ENCODE peak calls at places on chromosomes 6 and 20, in ten cellular contexts. One of them, this sample, is unnamed.

GRCh38 chr6:163579880-163580295 is 165.4 kb downstream of the QKI start:
- DNase-seq in T-helper 2 cell: no peak
- DNase-seq in endothelial cell: no peak
- DNase-seq in PC-3: peak
- DNase-seq in dermis blood vessel endothelial cell: no peak
- DNase-seq in GM23248: peak
- DNase-seq in lung microvascular endothelial cell: no peak
- DNase-seq in ovary: no peak
- DNase-seq in stimulated activated naive CD8-positive, alpha-beta T cell treated with anti-CD3 and anti-CD28 coated beads, Interleukin-15, Interleukin-2, amounts not matched to agents 100 U/mL and 50 U/mL, for 24 hours: no peak
- DNase-seq in Right ventricle myocardium superior: no peak
- DNase-seq in this sample: no peak

GRCh38 chr6:105810105-105810921 is 275.8 kb upstream of the PRDM1 start:
- DNase-seq in T-helper 2 cell: peak
- DNase-seq in endothelial cell: no peak
- DNase-seq in PC-3: peak
- DNase-seq in dermis blood vessel endothelial cell: peak
- DNase-seq in GM23248: peak
- DNase-seq in lung microvascular endothelial cell: no peak
- DNase-seq in ovary: no peak
- DNase-seq in stimulated activated naive CD8-positive, alpha-beta T cell treated with anti-CD3 and anti-CD28 coated beads, Interleukin-15, Interleukin-2, amounts not matched to agents 100 U/mL and 50 U/mL, for 24 hours: peak
- DNase-seq in Right ventricle myocardium superior: no peak
- DNase-seq in this sample: no peak

GRCh38 chr6:145735356-145736165 is at the start of gene EPM2A:
- DNase-seq in T-helper 2 cell: peak
- DNase-seq in endothelial cell: peak
- DNase-seq in PC-3: peak
- DNase-seq in dermis blood vessel endothelial cell: peak
- DNase-seq in GM23248: peak
- DNase-seq in lung microvascular endothelial cell: peak
- DNase-seq in ovary: peak
- DNase-seq in stimulated activated naive CD8-positive, alpha-beta T cell treated with anti-CD3 and anti-CD28 coated beads, Interleukin-15, Interleukin-2, amounts not matched to agents 100 U/mL and 50 U/mL, for 24 hours: peak
- DNase-seq in Right ventricle myocardium superior: peak
- DNase-seq in this sample: peak

GRCh38 chr6:142926494-142927273 is 18.3 kb downstream of the HIVEP2 start:
- DNase-seq in T-helper 2 cell: peak
- DNase-seq in endothelial cell: peak
- DNase-seq in PC-3: peak
- DNase-seq in dermis blood vessel endothelial cell: peak
- DNase-seq in GM23248: peak
- DNase-seq in lung microvascular endothelial cell: peak
- DNase-seq in ovary: peak
- DNase-seq in stimulated activated naive CD8-positive, alpha-beta T cell treated with anti-CD3 and anti-CD28 coated beads, Interleukin-15, Interleukin-2, amounts not matched to agents 100 U/mL and 50 U/mL, for 24 hours: peak
- DNase-seq in Right ventricle myocardium superior: peak
- DNase-seq in this sample: peak

GRCh38 chr20:37643400-37643799 is 50.4 kb upstream of the CTNNBL1 start:
- DNase-seq in T-helper 2 cell: no peak
- DNase-seq in endothelial cell: no peak
- DNase-seq in PC-3: no peak
- DNase-seq in dermis blood vessel endothelial cell: no peak
- DNase-seq in GM23248: peak
- DNase-seq in lung microvascular endothelial cell: no peak
- DNase-seq in ovary: no peak
- DNase-seq in stimulated activated naive CD8-positive, alpha-beta T cell treated with anti-CD3 and anti-CD28 coated beads, Interleukin-15, Interleukin-2, amounts not matched to agents 100 U/mL and 50 U/mL, for 24 hours: no peak
- DNase-seq in Right ventricle myocardium superior: no peak
- DNase-seq in this sample: no peak

GRCh38 chr6:111540971-111541719 is 58.1 kb upstream of the REV3L start:
- DNase-seq in T-helper 2 cell: no peak
- DNase-seq in endothelial cell: no peak
- DNase-seq in PC-3: no peak
- DNase-seq in dermis blood vessel endothelial cell: peak
- DNase-seq in GM23248: no peak
- DNase-seq in lung microvascular endothelial cell: peak
- DNase-seq in ovary: no peak
- DNase-seq in stimulated activated naive CD8-positive, alpha-beta T cell treated with anti-CD3 and anti-CD28 coated beads, Interleukin-15, Interleukin-2, amounts not matched to agents 100 U/mL and 50 U/mL, for 24 hours: no peak
- DNase-seq in Right ventricle myocardium superior: no peak
- DNase-seq in this sample: no peak

GRCh38 chr20:18388860-18389259 is 78.0 kb downstream of the DZANK1 start:
- DNase-seq in T-helper 2 cell: no peak
- DNase-seq in endothelial cell: no peak
- DNase-seq in PC-3: peak
- DNase-seq in dermis blood vessel endothelial cell: peak
- DNase-seq in GM23248: peak
- DNase-seq in lung microvascular endothelial cell: no peak
- DNase-seq in ovary: peak
- DNase-seq in stimulated activated naive CD8-positive, alpha-beta T cell treated with anti-CD3 and anti-CD28 coated beads, Interleukin-15, Interleukin-2, amounts not matched to agents 100 U/mL and 50 U/mL, for 24 hours: no peak
- DNase-seq in Right ventricle myocardium superior: no peak
- DNase-seq in this sample: no peak

GRCh38 chr6:74357329-74357728 is 661.3 kb downstream of the CD109 start:
- DNase-seq in T-helper 2 cell: no peak
- DNase-seq in endothelial cell: no peak
- DNase-seq in PC-3: peak
- DNase-seq in dermis blood vessel endothelial cell: no peak
- DNase-seq in GM23248: peak
- DNase-seq in lung microvascular endothelial cell: no peak
- DNase-seq in ovary: no peak
- DNase-seq in stimulated activated naive CD8-positive, alpha-beta T cell treated with anti-CD3 and anti-CD28 coated beads, Interleukin-15, Interleukin-2, amounts not matched to agents 100 U/mL and 50 U/mL, for 24 hours: no peak
- DNase-seq in Right ventricle myocardium superior: no peak
- DNase-seq in this sample: no peak

GRCh38 chr6:68445926-68446325 is 189.2 kb upstream of the ADGRB3 start:
- DNase-seq in T-helper 2 cell: no peak
- DNase-seq in endothelial cell: no peak
- DNase-seq in PC-3: no peak
- DNase-seq in dermis blood vessel endothelial cell: no peak
- DNase-seq in GM23248: no peak
- DNase-seq in lung microvascular endothelial cell: no peak
- DNase-seq in ovary: no peak
- DNase-seq in stimulated activated naive CD8-positive, alpha-beta T cell treated with anti-CD3 and anti-CD28 coated beads, Interleukin-15, Interleukin-2, amounts not matched to agents 100 U/mL and 50 U/mL, for 24 hours: no peak
- DNase-seq in Right ventricle myocardium superior: no peak
- DNase-seq in this sample: no peak

GRCh38 chr6:157614026-157614484 is 209.0 kb upstream of the SNX9 start:
- DNase-seq in T-helper 2 cell: no peak
- DNase-seq in endothelial cell: no peak
- DNase-seq in PC-3: peak
- DNase-seq in dermis blood vessel endothelial cell: no peak
- DNase-seq in GM23248: no peak
- DNase-seq in lung microvascular endothelial cell: no peak
- DNase-seq in ovary: no peak
- DNase-seq in stimulated activated naive CD8-positive, alpha-beta T cell treated with anti-CD3 and anti-CD28 coated beads, Interleukin-15, Interleukin-2, amounts not matched to agents 100 U/mL and 50 U/mL, for 24 hours: no peak
- DNase-seq in Right ventricle myocardium superior: no peak
- DNase-seq in this sample: no peak

GRCh38 chr6:143123081-143123480 is 62.4 kb downstream of the AIG1 start:
- DNase-seq in T-helper 2 cell: no peak
- DNase-seq in endothelial cell: no peak
- DNase-seq in PC-3: no peak
- DNase-seq in dermis blood vessel endothelial cell: no peak
- DNase-seq in GM23248: peak
- DNase-seq in lung microvascular endothelial cell: no peak
- DNase-seq in ovary: no peak
- DNase-seq in stimulated activated naive CD8-positive, alpha-beta T cell treated with anti-CD3 and anti-CD28 coated beads, Interleukin-15, Interleukin-2, amounts not matched to agents 100 U/mL and 50 U/mL, for 24 hours: no peak
- DNase-seq in Right ventricle myocardium superior: no peak
- DNase-seq in this sample: no peak

GRCh38 chr20:50580016-50580747 is 70.0 kb downstream of the PTPN1 start:
- DNase-seq in T-helper 2 cell: peak
- DNase-seq in endothelial cell: peak
- DNase-seq in PC-3: peak
- DNase-seq in dermis blood vessel endothelial cell: peak
- DNase-seq in GM23248: peak
- DNase-seq in lung microvascular endothelial cell: peak
- DNase-seq in ovary: peak
- DNase-seq in stimulated activated naive CD8-positive, alpha-beta T cell treated with anti-CD3 and anti-CD28 coated beads, Interleukin-15, Interleukin-2, amounts not matched to agents 100 U/mL and 50 U/mL, for 24 hours: peak
- DNase-seq in Right ventricle myocardium superior: peak
- DNase-seq in this sample: peak

GRCh38 chr6:7518853-7519252 is 22.6 kb upstream of the DSP start:
- DNase-seq in T-helper 2 cell: no peak
- DNase-seq in endothelial cell: no peak
- DNase-seq in PC-3: no peak
- DNase-seq in dermis blood vessel endothelial cell: no peak
- DNase-seq in GM23248: no peak
- DNase-seq in lung microvascular endothelial cell: no peak
- DNase-seq in ovary: no peak
- DNase-seq in stimulated activated naive CD8-positive, alpha-beta T cell treated with anti-CD3 and anti-CD28 coated beads, Interleukin-15, Interleukin-2, amounts not matched to agents 100 U/mL and 50 U/mL, for 24 hours: no peak
- DNase-seq in Right ventricle myocardium superior: no peak
- DNase-seq in this sample: no peak

GRCh38 chr20:38092260-38092857 is 58.8 kb downstream of the RPRD1B start:
- DNase-seq in T-helper 2 cell: no peak
- DNase-seq in endothelial cell: no peak
- DNase-seq in PC-3: no peak
- DNase-seq in dermis blood vessel endothelial cell: no peak
- DNase-seq in GM23248: no peak
- DNase-seq in lung microvascular endothelial cell: no peak
- DNase-seq in ovary: no peak
- DNase-seq in stimulated activated naive CD8-positive, alpha-beta T cell treated with anti-CD3 and anti-CD28 coated beads, Interleukin-15, Interleukin-2, amounts not matched to agents 100 U/mL and 50 U/mL, for 24 hours: no peak
- DNase-seq in Right ventricle myocardium superior: no peak
- DNase-seq in this sample: no peak

GRCh38 chr20:63265891-63266515 is 6.6 kb upstream of the ARFGAP1 start:
- DNase-seq in T-helper 2 cell: no peak
- DNase-seq in endothelial cell: no peak
- DNase-seq in PC-3: no peak
- DNase-seq in dermis blood vessel endothelial cell: no peak
- DNase-seq in GM23248: peak
- DNase-seq in lung microvascular endothelial cell: no peak
- DNase-seq in ovary: no peak
- DNase-seq in stimulated activated naive CD8-positive, alpha-beta T cell treated with anti-CD3 and anti-CD28 coated beads, Interleukin-15, Interleukin-2, amounts not matched to agents 100 U/mL and 50 U/mL, for 24 hours: no peak
- DNase-seq in Right ventricle myocardium superior: no peak
- DNase-seq in this sample: no peak

GRCh38 chr6:111958534-111958933 is 85.3 kb upstream of the FYN start:
- DNase-seq in T-helper 2 cell: no peak
- DNase-seq in endothelial cell: no peak
- DNase-seq in PC-3: no peak
- DNase-seq in dermis blood vessel endothelial cell: no peak
- DNase-seq in GM23248: no peak
- DNase-seq in lung microvascular endothelial cell: no peak
- DNase-seq in ovary: no peak
- DNase-seq in stimulated activated naive CD8-positive, alpha-beta T cell treated with anti-CD3 and anti-CD28 coated beads, Interleukin-15, Interleukin-2, amounts not matched to agents 100 U/mL and 50 U/mL, for 24 hours: no peak
- DNase-seq in Right ventricle myocardium superior: no peak
- DNase-seq in this sample: no peak

GRCh38 chr20:12605751-12606150 is 403.0 kb upstream of the SPTLC3 start:
- DNase-seq in T-helper 2 cell: no peak
- DNase-seq in endothelial cell: no peak
- DNase-seq in PC-3: no peak
- DNase-seq in dermis blood vessel endothelial cell: no peak
- DNase-seq in GM23248: no peak
- DNase-seq in lung microvascular endothelial cell: no peak
- DNase-seq in ovary: no peak
- DNase-seq in stimulated activated naive CD8-positive, alpha-beta T cell treated with anti-CD3 and anti-CD28 coated beads, Interleukin-15, Interleukin-2, amounts not matched to agents 100 U/mL and 50 U/mL, for 24 hours: no peak
- DNase-seq in Right ventricle myocardium superior: no peak
- DNase-seq in this sample: no peak

GRCh38 chr6:42963855-42964605 is 3.5 kb downstream of the GNMT start:
- DNase-seq in T-helper 2 cell: no peak
- DNase-seq in endothelial cell: peak
- DNase-seq in PC-3: peak
- DNase-seq in dermis blood vessel endothelial cell: peak
- DNase-seq in GM23248: peak
- DNase-seq in lung microvascular endothelial cell: peak
- DNase-seq in ovary: no peak
- DNase-seq in stimulated activated naive CD8-positive, alpha-beta T cell treated with anti-CD3 and anti-CD28 coated beads, Interleukin-15, Interleukin-2, amounts not matched to agents 100 U/mL and 50 U/mL, for 24 hours: peak
- DNase-seq in Right ventricle myocardium superior: no peak
- DNase-seq in this sample: no peak

GRCh38 chr6:82068721-82069120 is 178.8 kb downstream of the IBTK start:
- DNase-seq in T-helper 2 cell: no peak
- DNase-seq in endothelial cell: no peak
- DNase-seq in PC-3: no peak
- DNase-seq in dermis blood vessel endothelial cell: no peak
- DNase-seq in GM23248: no peak
- DNase-seq in lung microvascular endothelial cell: no peak
- DNase-seq in ovary: no peak
- DNase-seq in stimulated activated naive CD8-positive, alpha-beta T cell treated with anti-CD3 and anti-CD28 coated beads, Interleukin-15, Interleukin-2, amounts not matched to agents 100 U/mL and 50 U/mL, for 24 hours: no peak
- DNase-seq in Right ventricle myocardium superior: no peak
- DNase-seq in this sample: no peak

GRCh38 chr6:157215702-157216101 is 107.6 kb downstream of the TMEM242 start:
- DNase-seq in T-helper 2 cell: no peak
- DNase-seq in endothelial cell: no peak
- DNase-seq in PC-3: no peak
- DNase-seq in dermis blood vessel endothelial cell: no peak
- DNase-seq in GM23248: no peak
- DNase-seq in lung microvascular endothelial cell: no peak
- DNase-seq in ovary: no peak
- DNase-seq in stimulated activated naive CD8-positive, alpha-beta T cell treated with anti-CD3 and anti-CD28 coated beads, Interleukin-15, Interleukin-2, amounts not matched to agents 100 U/mL and 50 U/mL, for 24 hours: no peak
- DNase-seq in Right ventricle myocardium superior: no peak
- DNase-seq in this sample: no peak

GRCh38 chr20:1165941-1166340 is 18.8 kb downstream of the TMEM74B start:
- DNase-seq in T-helper 2 cell: no peak
- DNase-seq in endothelial cell: no peak
- DNase-seq in PC-3: no peak
- DNase-seq in dermis blood vessel endothelial cell: no peak
- DNase-seq in GM23248: no peak
- DNase-seq in lung microvascular endothelial cell: no peak
- DNase-seq in ovary: no peak
- DNase-seq in stimulated activated naive CD8-positive, alpha-beta T cell treated with anti-CD3 and anti-CD28 coated beads, Interleukin-15, Interleukin-2, amounts not matched to agents 100 U/mL and 50 U/mL, for 24 hours: no peak
- DNase-seq in Right ventricle myocardium superior: no peak
- DNase-seq in this sample: no peak

GRCh38 chr6:167113047-167113446 is 9.8 kb upstream of the CCR6 start:
- DNase-seq in T-helper 2 cell: no peak
- DNase-seq in endothelial cell: no peak
- DNase-seq in PC-3: no peak
- DNase-seq in dermis blood vessel endothelial cell: no peak
- DNase-seq in GM23248: no peak
- DNase-seq in lung microvascular endothelial cell: no peak
- DNase-seq in ovary: no peak
- DNase-seq in stimulated activated naive CD8-positive, alpha-beta T cell treated with anti-CD3 and anti-CD28 coated beads, Interleukin-15, Interleukin-2, amounts not matched to agents 100 U/mL and 50 U/mL, for 24 hours: no peak
- DNase-seq in Right ventricle myocardium superior: no peak
- DNase-seq in this sample: no peak

This sample was measured in mesenteric fat pad.